ENCODE peak calls at places on chromosomes 5 and 9, in seven cellular contexts. One of them, this sample, is unnamed.

GRCh38 chr5:172902497-172903472 is 56.4 kb upstream of the RPL26L1 start:
- DNase-seq in GM06990: no peak
- DNase-seq in AG10803: peak
- DNase-seq in CD4-positive, alpha-beta T cell: no peak
- DNase-seq in foreskin keratinocyte: peak
- DNase-seq in retinal pigment epithelial cell: peak
- DNase-seq in uterus: peak
- DNase-seq in this sample: peak

GRCh38 chr5:115417076-115417475 is 120.6 kb upstream of the CCDC112 start:
- DNase-seq in GM06990: no peak
- DNase-seq in AG10803: no peak
- DNase-seq in CD4-positive, alpha-beta T cell: no peak
- DNase-seq in foreskin keratinocyte: no peak
- DNase-seq in retinal pigment epithelial cell: no peak
- DNase-seq in uterus: no peak
- DNase-seq in this sample: no peak

GRCh38 chr9:120841930-120842684 is 615 bp downstream of the PSMD5 start:
- DNase-seq in GM06990: no peak
- DNase-seq in AG10803: no peak
- DNase-seq in CD4-positive, alpha-beta T cell: no peak
- DNase-seq in foreskin keratinocyte: no peak
- DNase-seq in retinal pigment epithelial cell: no peak
- DNase-seq in uterus: no peak
- DNase-seq in this sample: no peak

GRCh38 chr5:120866997-120867396 is 402.9 kb downstream of the PRR16 start:
- DNase-seq in GM06990: no peak
- DNase-seq in AG10803: no peak
- DNase-seq in CD4-positive, alpha-beta T cell: no peak
- DNase-seq in foreskin keratinocyte: no peak
- DNase-seq in retinal pigment epithelial cell: no peak
- DNase-seq in uterus: no peak
- DNase-seq in this sample: no peak

GRCh38 chr9:134669556-134669955 is 28.0 kb downstream of the COL5A1 start:
- DNase-seq in GM06990: no peak
- DNase-seq in AG10803: peak
- DNase-seq in CD4-positive, alpha-beta T cell: no peak
- DNase-seq in foreskin keratinocyte: no peak
- DNase-seq in retinal pigment epithelial cell: no peak
- DNase-seq in uterus: no peak
- DNase-seq in this sample: no peak

GRCh38 chr5:177490992-177491391 is 6.4 kb downstream of the PDLIM7 start:
- DNase-seq in GM06990: no peak
- DNase-seq in AG10803: no peak
- DNase-seq in CD4-positive, alpha-beta T cell: no peak
- DNase-seq in foreskin keratinocyte: no peak
- DNase-seq in retinal pigment epithelial cell: no peak
- DNase-seq in uterus: no peak
- DNase-seq in this sample: no peak

GRCh38 chr9:116149844-116150243 is 3.7 kb upstream of the PAPPA start:
- DNase-seq in GM06990: no peak
- DNase-seq in AG10803: no peak
- DNase-seq in CD4-positive, alpha-beta T cell: no peak
- DNase-seq in foreskin keratinocyte: no peak
- DNase-seq in retinal pigment epithelial cell: no peak
- DNase-seq in uterus: no peak
- DNase-seq in this sample: no peak

GRCh38 chr9:34544035-34544434 is 21.2 kb upstream of the ENHO start:
- DNase-seq in GM06990: no peak
- DNase-seq in AG10803: no peak
- DNase-seq in CD4-positive, alpha-beta T cell: no peak
- DNase-seq in foreskin keratinocyte: no peak
- DNase-seq in retinal pigment epithelial cell: no peak
- DNase-seq in uterus: no peak
- DNase-seq in this sample: no peak

GRCh38 chr9:73701415-73702057 is 549.9 kb downstream of the ANXA1 start:
- DNase-seq in GM06990: no peak
- DNase-seq in AG10803: no peak
- DNase-seq in CD4-positive, alpha-beta T cell: no peak
- DNase-seq in foreskin keratinocyte: no peak
- DNase-seq in retinal pigment epithelial cell: no peak
- DNase-seq in uterus: no peak
- DNase-seq in this sample: no peak

GRCh38 chr5:149731617-149732400 is 1.7 kb downstream of the PPARGC1B start:
- DNase-seq in GM06990: peak
- DNase-seq in AG10803: peak
- DNase-seq in CD4-positive, alpha-beta T cell: peak
- DNase-seq in foreskin keratinocyte: peak
- DNase-seq in retinal pigment epithelial cell: peak
- DNase-seq in uterus: peak
- DNase-seq in this sample: no peak

GRCh38 chr5:50663636-50664035 is 2.8 kb upstream of the PARP8 start:
- DNase-seq in GM06990: no peak
- DNase-seq in AG10803: no peak
- DNase-seq in CD4-positive, alpha-beta T cell: no peak
- DNase-seq in foreskin keratinocyte: no peak
- DNase-seq in retinal pigment epithelial cell: no peak
- DNase-seq in uterus: no peak
- DNase-seq in this sample: no peak

GRCh38 chr5:16539169-16539666 is 73.6 kb upstream of the ZNF622 start:
- DNase-seq in GM06990: no peak
- DNase-seq in AG10803: peak
- DNase-seq in CD4-positive, alpha-beta T cell: no peak
- DNase-seq in foreskin keratinocyte: peak
- DNase-seq in retinal pigment epithelial cell: no peak
- DNase-seq in uterus: peak
- DNase-seq in this sample: peak

GRCh38 chr5:138503487-138504270 is 38.4 kb downstream of the EGR1 start:
- DNase-seq in GM06990: no peak
- DNase-seq in AG10803: peak
- DNase-seq in CD4-positive, alpha-beta T cell: no peak
- DNase-seq in foreskin keratinocyte: no peak
- DNase-seq in retinal pigment epithelial cell: peak
- DNase-seq in uterus: peak
- DNase-seq in this sample: no peak

GRCh38 chr5:24294324-24294723 is 350.5 kb downstream of the CDH10 start:
- DNase-seq in GM06990: no peak
- DNase-seq in AG10803: no peak
- DNase-seq in CD4-positive, alpha-beta T cell: no peak
- DNase-seq in foreskin keratinocyte: no peak
- DNase-seq in retinal pigment epithelial cell: no peak
- DNase-seq in uterus: no peak
- DNase-seq in this sample: no peak

GRCh38 chr9:131429121-131430012 is 35.5 kb downstream of the PRRC2B start:
- DNase-seq in GM06990: no peak
- DNase-seq in AG10803: no peak
- DNase-seq in CD4-positive, alpha-beta T cell: no peak
- DNase-seq in foreskin keratinocyte: no peak
- DNase-seq in retinal pigment epithelial cell: no peak
- DNase-seq in uterus: no peak
- DNase-seq in this sample: no peak

GRCh38 chr9:131433302-131433854 is 39.5 kb downstream of the PRRC2B start:
- DNase-seq in GM06990: no peak
- DNase-seq in AG10803: no peak
- DNase-seq in CD4-positive, alpha-beta T cell: no peak
- DNase-seq in foreskin keratinocyte: no peak
- DNase-seq in retinal pigment epithelial cell: no peak
- DNase-seq in uterus: no peak
- DNase-seq in this sample: no peak

GRCh38 chr9:131432050-131432449 is 38.2 kb downstream of the PRRC2B start:
- DNase-seq in GM06990: no peak
- DNase-seq in AG10803: no peak
- DNase-seq in CD4-positive, alpha-beta T cell: no peak
- DNase-seq in foreskin keratinocyte: peak
- DNase-seq in retinal pigment epithelial cell: no peak
- DNase-seq in uterus: no peak
- DNase-seq in this sample: no peak

GRCh38 chr9:131434673-131435072 is 40.8 kb downstream of the PRRC2B start:
- DNase-seq in GM06990: no peak
- DNase-seq in AG10803: no peak
- DNase-seq in CD4-positive, alpha-beta T cell: no peak
- DNase-seq in foreskin keratinocyte: no peak
- DNase-seq in retinal pigment epithelial cell: no peak
- DNase-seq in uterus: no peak
- DNase-seq in this sample: no peak

DNA sequence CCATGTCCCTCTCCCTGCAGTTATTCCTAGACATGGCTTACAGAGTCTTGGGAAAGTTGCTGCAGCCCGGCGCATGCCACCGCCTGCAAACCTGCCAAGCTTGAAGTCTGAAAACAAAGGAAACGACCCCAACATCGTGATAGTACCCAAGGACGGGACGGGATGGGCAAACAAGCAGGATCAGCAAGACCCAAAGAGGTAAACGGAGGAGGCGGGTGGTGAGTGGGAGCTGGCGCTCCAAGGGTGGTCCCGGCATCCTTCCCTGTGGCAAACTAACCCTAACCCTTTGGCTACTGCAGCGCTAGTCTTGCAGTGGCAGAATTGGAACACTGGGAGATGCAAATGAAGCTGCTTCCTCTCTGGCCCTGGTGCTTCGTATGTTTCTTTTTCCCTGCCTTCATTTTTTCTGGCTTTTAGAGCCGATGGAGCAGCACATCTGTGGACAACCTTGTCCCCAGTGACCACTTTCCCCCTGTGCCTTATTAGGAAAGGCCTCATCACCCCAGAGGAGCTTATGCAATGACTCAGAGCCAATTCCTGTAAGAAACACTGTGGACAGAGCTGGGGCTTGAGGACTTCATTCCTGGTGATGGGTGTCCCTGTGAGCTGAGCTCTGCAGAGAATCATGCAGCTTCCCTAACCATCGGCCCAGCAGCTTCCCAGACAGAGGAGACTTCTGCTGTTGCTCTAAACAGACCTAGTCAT is 38.9 kb downstream of the PRRC2B start:
- DNase-seq in GM06990: no peak
- DNase-seq in AG10803: peak
- DNase-seq in CD4-positive, alpha-beta T cell: no peak
- DNase-seq in foreskin keratinocyte: peak
- DNase-seq in retinal pigment epithelial cell: no peak
- DNase-seq in uterus: no peak
- DNase-seq in this sample: peak
- TF ChIP-seq CTCF in GM06990: no peak
- TF ChIP-seq CTCF in AG10803: no peak
- TF ChIP-seq CTCF in CD4-positive, alpha-beta T cell: no peak
- TF ChIP-seq CTCF in foreskin keratinocyte: no peak
- TF ChIP-seq CTCF in retinal pigment epithelial cell: no peak
- TF ChIP-seq CTCF in uterus: no peak
- TF ChIP-seq CTCF in this sample: no peak

DNA sequence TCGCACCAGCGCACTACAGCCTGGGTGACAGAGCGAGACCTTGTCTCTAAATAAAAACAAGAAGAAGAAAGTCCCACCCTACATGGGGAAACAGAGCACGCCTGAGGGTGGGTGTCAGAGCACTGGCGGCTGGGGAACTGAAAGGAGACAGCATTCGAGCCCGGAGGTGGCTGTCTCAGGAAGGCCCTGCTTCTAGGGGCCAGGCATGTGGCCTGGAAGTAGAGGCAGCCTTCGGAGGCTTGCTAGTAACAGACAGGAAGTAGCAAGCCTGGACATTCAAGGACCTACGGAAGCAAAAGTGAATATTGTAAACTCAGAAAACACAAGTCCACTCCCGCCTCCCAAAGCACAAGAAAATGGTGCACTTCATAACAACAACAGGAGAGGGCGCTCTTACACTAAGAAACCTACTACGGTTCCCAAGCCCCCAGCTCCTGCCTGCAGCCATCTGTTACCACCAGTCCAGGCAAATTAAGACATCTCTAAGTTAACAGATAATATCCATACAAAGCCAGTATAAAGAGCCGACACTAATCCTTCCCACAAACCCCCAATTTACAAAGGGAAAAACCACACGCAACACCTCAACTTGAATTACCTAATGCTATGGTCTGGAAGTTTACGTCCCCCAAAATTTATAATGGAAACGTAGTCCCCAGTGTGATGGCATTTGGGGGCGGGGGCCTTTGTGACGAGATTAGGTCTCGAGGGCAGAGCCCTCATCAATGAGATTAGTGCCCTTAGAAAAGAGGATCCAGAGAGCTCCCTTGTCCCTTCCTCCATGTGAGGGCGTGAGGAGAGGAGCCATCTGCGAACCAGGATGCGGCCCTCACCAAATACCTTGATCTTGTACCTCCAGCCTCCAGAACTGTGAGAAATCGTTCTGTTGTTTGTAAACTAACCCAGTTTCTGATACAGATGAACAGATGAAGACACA is 7.7 kb downstream of the RASGEF1C start:
- DNase-seq in GM06990: no peak
- DNase-seq in AG10803: no peak
- DNase-seq in CD4-positive, alpha-beta T cell: no peak
- DNase-seq in foreskin keratinocyte: no peak
- DNase-seq in retinal pigment epithelial cell: no peak
- DNase-seq in uterus: no peak
- DNase-seq in this sample: no peak
- TF ChIP-seq CTCF in GM06990: peak
- TF ChIP-seq CTCF in AG10803: peak
- TF ChIP-seq CTCF in CD4-positive, alpha-beta T cell: no peak
- TF ChIP-seq CTCF in foreskin keratinocyte: peak
- TF ChIP-seq CTCF in retinal pigment epithelial cell: peak
- TF ChIP-seq CTCF in uterus: no peak
- TF ChIP-seq CTCF in this sample: no peak

DNA sequence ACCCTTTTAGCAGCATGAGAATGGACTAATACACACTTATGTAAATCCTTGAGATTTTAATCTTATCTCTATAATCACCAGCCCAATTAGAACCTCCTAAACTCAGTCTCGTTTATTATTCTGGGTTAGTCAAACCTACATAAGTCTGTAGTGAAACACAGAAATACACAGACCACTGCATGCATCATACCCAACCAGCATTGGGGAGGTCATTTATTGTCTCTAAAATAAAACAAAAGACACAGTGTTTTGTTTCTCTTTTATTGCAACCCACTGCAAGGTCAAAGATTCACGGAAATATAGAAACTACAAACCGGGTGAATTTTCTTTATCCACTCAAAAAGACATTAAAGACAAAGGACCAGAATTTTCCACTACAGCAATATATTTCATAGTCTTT is 188.1 kb upstream of the EFNA5 start:
- DNase-seq in GM06990: no peak
- DNase-seq in AG10803: no peak
- DNase-seq in CD4-positive, alpha-beta T cell: no peak
- DNase-seq in foreskin keratinocyte: no peak
- DNase-seq in retinal pigment epithelial cell: no peak
- DNase-seq in uterus: no peak
- DNase-seq in this sample: no peak
- TF ChIP-seq CTCF in GM06990: no peak
- TF ChIP-seq CTCF in AG10803: no peak
- TF ChIP-seq CTCF in CD4-positive, alpha-beta T cell: no peak
- TF ChIP-seq CTCF in foreskin keratinocyte: no peak
- TF ChIP-seq CTCF in retinal pigment epithelial cell: no peak
- TF ChIP-seq CTCF in uterus: no peak
- TF ChIP-seq CTCF in this sample: no peak

DNA sequence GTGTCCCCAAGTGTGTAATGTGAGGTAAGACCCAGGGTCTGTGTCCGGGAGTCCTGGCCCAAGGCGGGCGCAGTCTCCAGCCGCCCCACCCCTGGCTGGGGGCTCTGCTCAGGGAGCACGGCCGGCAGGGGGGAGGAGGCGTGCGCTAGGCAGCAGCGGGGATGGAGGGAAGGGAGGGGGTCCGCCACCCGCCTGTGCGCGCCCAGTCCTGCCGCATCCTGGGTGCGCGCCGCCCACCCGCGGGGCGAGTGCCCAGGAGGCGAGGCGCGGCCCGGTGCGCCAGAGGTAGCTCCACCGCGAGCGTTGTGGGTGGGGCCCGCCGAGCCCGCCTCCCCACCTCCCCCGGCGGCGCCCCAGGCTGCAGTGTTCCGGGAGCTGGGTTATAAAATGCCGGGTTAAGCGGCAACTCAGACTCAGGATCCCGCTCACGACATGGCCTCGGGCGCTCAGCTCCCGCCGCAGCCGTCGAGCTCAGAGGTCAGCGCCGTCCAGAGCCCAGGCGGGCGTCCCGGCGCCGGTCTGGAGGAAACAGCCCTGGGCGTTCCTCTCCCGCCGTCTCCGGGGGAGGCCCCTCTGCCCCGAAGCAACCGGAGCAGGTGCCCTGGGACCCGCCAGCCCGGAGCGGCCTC is at the start of gene CCNI2:
- DNase-seq in GM06990: peak
- DNase-seq in AG10803: no peak
- DNase-seq in CD4-positive, alpha-beta T cell: peak
- DNase-seq in foreskin keratinocyte: no peak
- DNase-seq in retinal pigment epithelial cell: no peak
- DNase-seq in uterus: no peak
- DNase-seq in this sample: no peak
- TF ChIP-seq CTCF in GM06990: no peak
- TF ChIP-seq CTCF in AG10803: no peak
- TF ChIP-seq CTCF in CD4-positive, alpha-beta T cell: peak
- TF ChIP-seq CTCF in foreskin keratinocyte: no peak
- TF ChIP-seq CTCF in retinal pigment epithelial cell: no peak
- TF ChIP-seq CTCF in uterus: no peak
- TF ChIP-seq CTCF in this sample: peak